ENCODE peak calls at places on chromosomes 5 and 9, in four cellular contexts. L is neuronal stem cell, I is H9, M is IMR-90. C is an unnamed sample.
A peak's percentile ranks its signal among the peaks of the same experiment; 100 is the strongest.

GRCh38 chr5:16539169-16539666 is 73.6 kb upstream of the ZNF622 start:
- DNase-seq in L (no peak), I (no peak), M (peak; percentile 80), C (no peak)

GRCh38 chr9:4207881-4208615 is 91.8 kb downstream of the GLIS3 start:
- DNase-seq in L (no peak), I (no peak), M (peak; percentile 61), C (no peak)

GRCh38 chr9:110217656-110218099 is 9.7 kb upstream of the C9orf152 start:
- DNase-seq in L (peak; percentile 11), I (no peak), M (peak; percentile 63), C (peak; percentile 54)

GRCh38 chr9:133252301-133252776 is 22.7 kb downstream of the ABO start:
- DNase-seq in L (no peak), I (no peak), M (no peak), C (no peak)

GRCh38 chr9:108322326-108323098 is 533.3 kb downstream of the ACTL7B start:
- DNase-seq in L (no peak), I (no peak), M (no peak), C (no peak)

GRCh38 chr5:14396071-14396470 is 185.5 kb upstream of the OTULINL start:
- DNase-seq in L (no peak), I (no peak), M (peak; percentile 52), C (no peak)

GRCh38 chr5:73460133-73460532 is 11.6 kb upstream of the FOXD1 start:
- DNase-seq in L (no peak), I (no peak), M (no peak), C (no peak)

GRCh38 chr9:89177021-89177400 is 1.6 kb downstream of the SHC3 start:
- DNase-seq in L (no peak), I (no peak), M (peak; percentile 58), C (peak; percentile 54)

GRCh38 chr9:98536542-98537173 is 172.1 kb downstream of the GABBR2 start:
- DNase-seq in L (no peak), I (peak; percentile 76), M (no peak), C (peak; percentile 60)

GRCh38 chr5:79853003-79853402 is 138.1 kb downstream of the MTX3 start:
- DNase-seq in L (no peak), I (no peak), M (no peak), C (no peak)

GRCh38 chr9:132641216-132641615 is 28.6 kb downstream of the DDX31 start:
- DNase-seq in L (no peak), I (no peak), M (no peak), C (no peak)

GRCh38 chr5:16095612-16096011 is 84.0 kb downstream of the MARCHF11 start:
- DNase-seq in L (no peak), I (no peak), M (no peak), C (no peak)

GRCh38 chr5:131296213-131296672 is 32.4 kb downstream of the CDC42SE2 start:
- DNase-seq in L (no peak), I (no peak), M (no peak), C (no peak)

DNA sequence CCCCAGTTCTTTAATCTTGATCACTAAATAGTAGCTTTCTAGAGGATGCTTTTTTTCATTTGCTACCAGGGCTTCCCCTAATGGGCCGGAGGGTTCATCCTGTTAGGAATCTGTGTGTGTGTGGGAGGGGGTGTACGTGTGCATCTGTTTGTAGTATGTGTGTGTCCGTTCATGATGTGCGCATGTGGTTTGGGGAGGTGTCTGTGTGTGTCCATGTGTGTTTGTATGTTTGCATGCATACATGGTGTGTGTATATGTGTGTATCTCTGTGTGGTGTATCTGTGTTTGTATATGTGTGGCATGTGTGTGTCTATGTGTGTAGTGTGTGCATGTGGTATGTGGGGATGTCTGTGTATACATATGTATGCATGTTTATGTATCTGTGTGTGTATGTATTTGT is 106.2 kb downstream of the SYK start:
- DNase-seq in L (no peak), I (no peak), M (no peak), C (no peak)
- H2BK120ac ChIP-seq in L (no peak overlapping the region), I (no peak overlapping the region), M (no peak overlapping the region), C (no peak overlapping the region)

DNA sequence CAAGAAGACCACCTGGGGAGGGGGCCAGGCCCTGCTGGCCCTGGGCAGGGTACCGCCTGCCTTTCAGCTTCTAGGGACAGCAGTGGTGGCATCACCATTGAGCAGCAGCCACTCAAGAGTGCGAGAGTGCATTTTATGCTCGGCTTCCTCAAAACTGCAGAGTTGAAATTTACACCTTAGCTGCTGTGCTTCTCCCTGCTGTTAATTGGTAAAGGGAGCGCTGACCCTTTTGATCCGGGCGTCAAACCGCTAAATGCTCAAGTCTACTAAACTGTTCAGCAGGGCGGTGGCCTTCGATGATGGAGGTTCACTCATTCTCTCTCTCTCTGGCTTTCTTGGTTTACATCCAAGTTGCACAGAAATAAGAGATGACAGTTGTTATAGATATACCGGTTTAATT is 368.5 kb upstream of the IRX2 start:
- DNase-seq in L (no peak), I (no peak), M (no peak), C (no peak)
- H2BK120ac ChIP-seq in L (no peak overlapping the region), I (no peak overlapping the region), M (no peak overlapping the region), C (no peak overlapping the region)

GRCh38 chr9:121383715-121384114 is 13.7 kb upstream of the STOM start:
- DNase-seq in L (no peak), I (no peak), M (no peak), C (no peak)
- H2BK120ac ChIP-seq in L (no peak overlapping the region), I (no peak overlapping the region), M (no peak overlapping the region), C (no peak overlapping the region)

GRCh38 chr5:95181650-95182049 is 103.2 kb downstream of the MCTP1 start:
- DNase-seq in L (no peak), I (no peak), M (no peak), C (no peak)

GRCh38 chr5:95172659-95173058 is 112.2 kb downstream of the MCTP1 start:
- DNase-seq in L (no peak), I (no peak), M (no peak), C (peak; percentile 32)

GRCh38 chr5:95178046-95178651 is 106.7 kb downstream of the MCTP1 start:
- DNase-seq in L (peak; percentile 64), I (peak; percentile 95), M (no peak), C (peak; percentile 96)
- H2BK120ac ChIP-seq in L (no peak overlapping the region), I (no peak overlapping the region), M (no peak overlapping the region), C (no peak overlapping the region)

GRCh38 chr9:93648181-93648580 is 71.8 kb downstream of the PHF2 start:
- DNase-seq in L (no peak), I (no peak), M (no peak), C (no peak)

GRCh38 chr9:93650448-93650847 is 74.1 kb downstream of the PHF2 start:
- DNase-seq in L (no peak), I (no peak), M (no peak), C (no peak)

GRCh38 chr9:93651521-93651950 is 75.2 kb downstream of the PHF2 start:
- DNase-seq in L (no peak), I (no peak), M (no peak), C (no peak)

GRCh38 chr9:93648836-93649235 is 72.5 kb downstream of the PHF2 start:
- DNase-seq in L (no peak), I (no peak), M (no peak), C (no peak)

DNA sequence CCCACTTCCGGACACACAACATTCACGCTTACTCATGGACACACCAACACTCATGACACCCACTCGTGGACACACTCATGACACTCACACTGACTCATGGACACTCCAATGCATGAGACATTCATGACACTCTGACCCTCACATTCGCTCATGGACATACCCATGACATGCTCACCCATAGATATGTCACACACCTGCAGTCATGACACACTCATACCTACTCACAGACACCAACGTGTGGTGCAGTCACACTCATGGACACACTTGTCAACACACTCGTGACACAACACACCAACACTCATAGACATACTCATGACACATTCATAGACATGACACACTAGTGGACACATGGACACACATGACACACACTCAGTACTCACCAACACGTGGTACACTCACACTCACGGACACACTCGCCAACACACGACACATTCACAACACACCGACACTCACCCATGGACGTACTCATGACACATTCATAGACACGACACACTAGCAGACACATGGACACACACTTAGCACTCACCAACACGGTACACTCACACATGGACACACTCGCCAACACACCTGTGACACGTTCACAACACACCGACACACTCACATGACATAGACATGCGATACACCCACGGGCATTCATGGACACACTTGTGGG is 73.4 kb downstream of the PHF2 start:
- DNase-seq in L (no peak), I (no peak), M (peak; percentile 19), C (no peak)
- H2BK120ac ChIP-seq in L (no peak overlapping the region), I (no peak overlapping the region), M (no peak overlapping the region), C (no peak overlapping the region)

GRCh38 chr5:83473344-83474169 is 2.0 kb downstream of the VCAN start:
- DNase-seq in L (peak; percentile 97), I (peak; percentile 99), M (peak; percentile 98), C (peak; percentile 100)
- H2BK120ac ChIP-seq in L (peak overlapping the region; percentile 98), I (no peak overlapping the region), M (peak overlapping the region; percentile 88), C (no peak overlapping the region)

DNA sequence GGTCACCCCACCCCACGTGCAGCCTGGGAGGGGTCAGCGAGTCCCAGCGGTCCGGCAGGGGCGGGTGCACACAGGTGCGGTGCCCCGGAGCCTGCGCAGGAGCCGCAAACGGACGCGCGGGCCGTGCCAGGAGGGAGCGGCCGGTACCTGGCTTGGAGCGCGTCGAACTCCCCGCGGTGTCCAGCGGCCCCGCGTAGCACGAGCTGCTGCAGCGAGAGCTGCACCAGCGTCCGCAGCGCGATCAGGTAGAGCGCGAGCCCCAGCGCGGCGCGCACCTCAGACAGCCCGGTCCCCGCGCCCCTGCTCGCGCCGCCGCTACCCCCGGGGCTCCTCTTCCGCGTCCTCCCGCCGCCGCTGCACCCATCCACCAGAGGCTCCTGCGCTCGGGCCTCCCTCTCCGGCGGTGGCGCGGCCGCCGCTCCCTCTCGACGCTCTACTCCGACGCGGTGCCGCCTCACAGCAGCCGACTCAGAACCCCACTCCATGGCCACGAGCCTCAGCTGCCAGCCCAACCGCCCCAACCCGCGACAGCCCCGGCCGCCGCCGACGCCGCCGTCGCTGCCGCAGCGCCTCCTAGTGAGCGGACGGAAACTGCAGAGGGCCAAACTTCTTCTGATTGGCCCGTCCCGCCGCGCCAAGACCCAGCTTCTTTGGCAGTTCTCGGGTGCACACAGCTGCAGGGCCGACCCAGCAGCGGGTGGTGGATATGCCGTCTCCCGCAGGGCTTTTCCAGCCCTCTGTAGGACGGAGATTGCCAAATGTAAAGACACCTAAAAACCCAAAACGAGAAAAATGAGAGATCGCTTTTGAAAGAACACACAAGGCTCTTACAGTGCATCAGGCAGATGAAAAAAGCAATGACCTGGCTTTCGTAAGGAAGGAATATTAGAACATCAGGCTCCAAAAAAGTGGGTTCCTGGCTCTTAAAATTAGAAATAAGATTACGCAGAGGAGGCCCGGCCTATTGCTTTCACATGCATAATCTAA is at the start of gene ERMP1:
- DNase-seq in L (peak; percentile 80), I (peak; percentile 88), M (peak; percentile 74), C (peak; percentile 88)
- H2BK120ac ChIP-seq in L (no peak within 1 kb of the TSS), I (no peak within 1 kb of the TSS), M (peak within 1 kb of the TSS; percentile 30), C (no peak within 1 kb of the TSS)